ENCODE peak calls at places on chromosomes 12 and 14, in four cellular contexts. J is K562, E is HepG2, A is WTC11. Q is an unnamed sample.
A peak's percentile ranks its signal among the peaks of the same experiment; 100 is the strongest.

GRCh38 chr14:65156568-65157366 is 54.5 kb upstream of the MAX start:
- DNase-seq in A (no peak), J (no peak), E (no peak), Q (no peak)

GRCh38 chr12:130224613-130225012 is 62.3 kb downstream of the FZD10 start:
- DNase-seq in J (no peak), E (no peak), A (no peak), Q (no peak)

GRCh38 chr14:30223966-30224365 is 296.3 kb upstream of the PRKD1 start:
- DNase-seq in A (no peak), J (no peak), E (no peak), Q (no peak)

GRCh38 chr14:64838656-64839055 is 41.1 kb downstream of the SPTB start:
- DNase-seq in J (no peak), A (no peak), E (no peak), Q (no peak)

GRCh38 chr12:52494518-52494917 is 1.5 kb upstream of the KRT6A start:
- DNase-seq in E (no peak), J (no peak), A (no peak), Q (no peak)

GRCh38 chr14:71597289-71597920 is 334.8 kb upstream of the RGS6 start:
- DNase-seq in J (no peak), E (no peak), A (no peak), Q (no peak)

GRCh38 chr14:66306101-66306500 is 180.1 kb upstream of the CCDC196 start:
- DNase-seq in A (no peak), E (no peak), J (no peak), Q (no peak)

GRCh38 chr12:27244680-27245005 is 557 bp downstream of the STK38L start:
- DNase-seq in E (no peak), J (no peak), A (no peak), Q (no peak)

GRCh38 chr12:3099146-3099545 is 22.0 kb downstream of the TSPAN9 start:
- DNase-seq in J (no peak), A (no peak), E (no peak), Q (no peak)

GRCh38 chr12:54723653-54724256 is 75.6 kb upstream of the DCD start:
- DNase-seq in E (no peak), J (peak; percentile 22), A (no peak), Q (no peak)

DNA sequence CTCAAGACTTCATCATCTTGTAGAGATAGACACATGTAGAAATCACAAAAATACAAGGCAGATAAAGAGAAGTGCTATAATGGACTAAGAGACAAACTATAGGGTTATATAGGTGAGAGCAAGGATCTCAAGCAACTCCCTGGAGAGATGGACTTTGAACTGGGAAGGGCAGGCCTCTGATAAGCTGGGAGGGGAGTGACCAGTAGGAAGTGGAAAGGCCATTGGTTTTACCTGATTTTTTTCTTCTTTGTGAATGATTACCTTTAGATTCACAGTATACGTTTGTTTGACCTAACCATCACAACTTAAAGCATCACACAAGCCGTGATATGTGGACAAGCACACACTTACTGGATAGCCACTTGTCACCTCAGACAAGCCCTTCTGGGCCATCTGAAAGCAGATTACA is 5.2 kb upstream of the TEP1 start:
- DNase-seq in A (no peak), E (peak; percentile 86), J (no peak), Q (no peak)
- TF ChIP-seq ELF4 in A (no peak), E (no peak), J (no peak), Q (no peak)

GRCh38 chr14:89067293-89067972 is 243.0 kb downstream of the TTC8 start:
- DNase-seq in J (no peak), E (no peak), A (no peak), Q (no peak)
- TF ChIP-seq ELF4 in J (no peak), E (no peak), A (no peak), Q (no peak)

DNA sequence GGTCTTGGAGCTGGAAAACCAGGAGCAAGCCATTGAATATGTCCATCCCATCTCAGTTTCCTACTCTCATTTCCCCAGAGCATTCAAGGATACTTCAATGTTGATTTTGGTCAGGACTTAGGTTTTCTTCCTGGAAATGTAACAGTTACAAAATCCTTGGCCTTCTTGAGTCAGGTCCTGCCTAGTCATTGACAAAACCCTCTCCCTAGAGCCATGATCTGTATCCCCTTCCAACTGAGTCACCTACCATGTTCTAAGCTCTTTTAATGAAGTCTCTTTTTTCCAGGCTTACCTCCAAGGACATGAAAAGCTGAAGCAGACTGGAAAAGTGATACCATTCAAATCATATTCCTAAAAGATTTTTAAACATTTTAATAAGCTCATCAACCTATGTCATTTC is 549.2 kb downstream of the GALC start:
- DNase-seq in E (no peak), J (no peak), A (no peak), Q (no peak)
- TF ChIP-seq ELF4 in E (no peak), J (no peak), A (no peak), Q (no peak)

GRCh38 chr14:55814064-55814463 is 234.1 kb downstream of the KTN1 start:
- DNase-seq in A (no peak), J (peak; percentile 6), E (no peak), Q (no peak)

GRCh38 chr14:55819610-55820304 is 239.8 kb downstream of the KTN1 start:
- DNase-seq in J (no peak), A (no peak), E (no peak), Q (no peak)

GRCh38 chr14:55816225-55816624 is 236.2 kb downstream of the KTN1 start:
- DNase-seq in A (no peak), J (no peak), E (no peak), Q (no peak)

GRCh38 chr14:55813635-55814034 is 233.6 kb downstream of the KTN1 start:
- DNase-seq in J (no peak), E (no peak), A (no peak), Q (no peak)

DNA sequence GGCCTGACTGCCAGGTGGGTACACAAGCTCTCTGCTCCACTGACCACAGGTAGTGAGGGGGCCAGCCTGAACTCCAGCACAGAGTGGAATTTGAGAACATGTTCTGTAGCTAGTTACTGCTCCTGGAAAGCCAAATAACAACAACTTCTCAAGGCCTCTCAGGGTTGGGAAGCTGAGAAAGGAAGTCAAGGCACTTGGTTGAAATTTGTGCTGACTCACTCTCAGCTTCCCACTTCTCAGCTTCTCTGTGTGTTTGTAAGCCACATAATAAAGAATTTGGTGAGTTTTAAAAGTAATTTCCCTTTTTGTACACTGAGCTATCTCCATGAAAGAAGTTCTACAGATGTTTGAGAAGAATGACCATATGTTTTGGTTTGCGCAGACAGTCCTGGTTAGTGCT is 234.9 kb downstream of the KTN1 start:
- DNase-seq in E (no peak), A (no peak), J (no peak), Q (no peak)
- TF ChIP-seq ELF4 in E (no peak), A (no peak), J (no peak), Q (no peak)

GRCh38 chr12:6042447-6042846 is 82.0 kb downstream of the VWF start:
- DNase-seq in A (no peak), J (no peak), E (no peak), Q (no peak)

GRCh38 chr12:6044082-6044481 is 80.4 kb downstream of the VWF start:
- DNase-seq in E (no peak), J (no peak), A (no peak), Q (no peak)

GRCh38 chr12:6039894-6040601 is 84.4 kb downstream of the VWF start:
- DNase-seq in A (peak; percentile 60), J (peak; percentile 52), E (peak; percentile 51), Q (peak; percentile 74)

GRCh38 chr12:6045438-6045837 is 79.0 kb downstream of the VWF start:
- DNase-seq in J (no peak), A (no peak), E (no peak), Q (no peak)

DNA sequence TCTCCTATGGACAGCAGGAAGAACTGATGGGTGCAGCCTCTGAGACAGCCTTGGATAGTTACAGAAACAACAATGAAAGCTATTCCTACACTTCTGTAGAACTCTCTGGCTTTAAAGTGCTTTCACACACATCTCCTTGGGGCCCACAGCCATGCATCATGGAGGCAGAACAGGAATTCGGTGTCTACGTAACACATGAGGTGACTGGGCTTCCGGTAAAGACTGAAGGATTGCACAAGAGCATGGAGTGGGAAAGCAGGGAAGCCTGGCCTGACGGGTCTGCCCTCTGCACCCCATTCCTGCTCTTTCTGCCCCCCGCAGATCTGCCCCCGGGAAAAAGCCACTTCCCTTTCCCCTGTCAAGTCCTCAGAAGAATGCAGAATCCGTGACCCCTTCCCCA is 82.6 kb downstream of the VWF start:
- DNase-seq in A (no peak), E (no peak), J (no peak), Q (no peak)
- TF ChIP-seq ELF4 in A (no peak), E (no peak), J (no peak), Q (no peak)

GRCh38 chr12:82671673-82672195 is 15.0 kb upstream of the TMTC2 start:
- DNase-seq in E (no peak), A (no peak), J (no peak), Q (no peak)

GRCh38 chr12:82673698-82674097 is 13.0 kb upstream of the TMTC2 start:
- DNase-seq in J (no peak), E (no peak), A (no peak), Q (no peak)

GRCh38 chr12:82672811-82673495 is 13.8 kb upstream of the TMTC2 start:
- DNase-seq in E (no peak), A (no peak), J (no peak), Q (no peak)
- TF ChIP-seq ELF4 in E (no peak), A (no peak), J (no peak), Q (no peak)